ENCODE peak calls at places on chromosome 21, in five cellular contexts. E is activated T-helper 2 cell treated with anti-CD3 and anti-CD28 coated beads, Interferon-gamma antibody, Interleukin-2, Interleukin-4, amounts not matched to agents 10 μg/mL and 5 μg/mL and 100 μg/mL, durations not matched to agents 14 hours and 24 hours and 36 hours; C is skeletal muscle cell; P is AG08396; Y is GOT3. F is an unnamed sample.

GRCh38 chr21:32135401-32136363 is 143.2 kb downstream of the MIS18A start:
- DNase-seq in E (no peak), C (no peak), P (no peak), Y (no peak), F (no peak)

GRCh38 chr21:43733529-43734071 is 14.7 kb downstream of the PDXK start:
- DNase-seq in E (no peak), C (peak; percentile 32), P (peak; percentile 87), Y (no peak), F (no peak)

GRCh38 chr21:15144026-15144425 is 79.2 kb upstream of the NRIP1 start:
- DNase-seq in E (no peak), C (no peak), P (no peak), Y (no peak), F (no peak)

GRCh38 chr21:42363331-42363730 is 3.0 kb downstream of the TFF1 start:
- DNase-seq in E (no peak), C (no peak), P (no peak), Y (no peak), F (no peak)

GRCh38 chr21:15976807-15977206 is 247.0 kb downstream of the USP25 start:
- DNase-seq in E (no peak), C (no peak), P (no peak), Y (no peak), F (no peak)

GRCh38 chr21:29888437-29888836 is 51.4 kb downstream of the GRIK1 start:
- DNase-seq in E (no peak), C (no peak), P (no peak), Y (no peak), F (no peak)

GRCh38 chr21:44059710-44060109 is 47.5 kb upstream of the PWP2 start:
- DNase-seq in E (no peak), C (no peak), P (no peak), Y (no peak), F (no peak)

GRCh38 chr21:15028186-15028585 is 36.6 kb downstream of the NRIP1 start:
- DNase-seq in E (no peak), C (no peak), P (no peak), Y (no peak), F (no peak)

GRCh38 chr21:42929969-42930368 is 4.5 kb upstream of the ERVH48-1 start:
- DNase-seq in E (no peak), C (no peak), P (no peak), Y (no peak), F (no peak)

F was measured in C1 segment of cervical spinal cord.